ENCODE peak calls at places on chromosomes 1 and 21, in nine cellular contexts. W is GM06990, I is mucosa of descending colon, L is cardiac fibroblast, J is tibial artery, H is AG04450, B is retinal pigment epithelial cell, O is tibial nerve, V is GM10248. R is an unnamed sample.

GRCh38 chr1:202234331-202235002 is 40.9 kb downstream of the LGR6 start:
- DNase-seq in H (no peak), I (no peak), V (no peak), O (no peak), J (no peak), B (peak), L (peak), W (no peak), R (no peak)

GRCh38 chr1:119291611-119292206 is 76.9 kb upstream of the HAO2 start:
- DNase-seq in V (no peak), I (no peak), W (no peak), B (no peak), O (no peak), H (no peak), J (no peak), L (no peak), R (no peak)

GRCh38 chr1:204484948-204485347 is 9.7 kb downstream of the PIK3C2B start:
- DNase-seq in W (no peak), J (no peak), V (no peak), H (no peak), I (no peak), O (no peak), B (no peak), L (no peak), R (no peak)

GRCh38 chr21:17270234-17270633 is 242.6 kb upstream of the CXADR start:
- DNase-seq in L (peak), V (no peak), O (peak), W (no peak), I (peak), J (peak), H (peak), B (peak), R (no peak)

GRCh38 chr1:30191154-30191702 is 532.2 kb downstream of the MATN1 start:
- DNase-seq in V (no peak), I (peak), O (peak), B (no peak), W (no peak), L (peak), J (no peak), H (no peak), R (no peak)

GRCh38 chr1:152774875-152775274 is at the start of gene LCE1F:
- DNase-seq in W (no peak), J (no peak), V (no peak), L (no peak), H (no peak), B (no peak), O (no peak), I (no peak), R (no peak)

GRCh38 chr1:162691999-162692575 is 59.8 kb downstream of the DDR2 start:
- DNase-seq in B (no peak), W (no peak), O (no peak), L (no peak), I (no peak), H (no peak), J (no peak), V (no peak), R (no peak)

GRCh38 chr1:43065191-43065590 is 106.5 kb upstream of the SLC2A1 start:
- DNase-seq in H (no peak), L (no peak), I (no peak), J (no peak), W (no peak), B (no peak), O (no peak), V (no peak), R (no peak)

GRCh38 chr1:55828031-55828430 is 612.9 kb upstream of the USP24 start:
- DNase-seq in L (no peak), H (no peak), B (no peak), O (no peak), W (no peak), J (no peak), V (no peak), I (no peak), R (no peak)

GRCh38 chr1:167711797-167712196 is 10.0 kb upstream of the MPZL1 start:
- DNase-seq in W (no peak), I (peak), L (no peak), H (no peak), V (no peak), J (peak), O (peak), B (no peak), R (no peak)

GRCh38 chr1:205348559-205349477 is 7.9 kb downstream of the KLHDC8A start:
- DNase-seq in I (no peak), W (no peak), H (no peak), J (no peak), L (no peak), O (no peak), B (peak), V (no peak), R (no peak)

GRCh38 chr1:153390938-153391710 is at the start of gene S100A8:
- DNase-seq in I (peak), W (no peak), L (no peak), B (no peak), O (peak), H (no peak), J (peak), V (no peak), R (peak)

GRCh38 chr1:51301152-51301843 is 29.1 kb downstream of the TTC39A start:
- DNase-seq in B (no peak), J (no peak), H (no peak), I (no peak), O (no peak), W (no peak), L (no peak), V (peak), R (no peak)

GRCh38 chr1:51303315-51303714 is 27.0 kb downstream of the TTC39A start:
- DNase-seq in L (no peak), W (no peak), H (no peak), B (no peak), V (peak), J (no peak), I (no peak), O (no peak), R (no peak)

GRCh38 chr1:51302746-51303145 is 27.6 kb downstream of the TTC39A start:
- DNase-seq in I (no peak), J (no peak), H (no peak), L (no peak), V (peak), O (no peak), B (no peak), W (no peak), R (no peak)

GRCh38 chr1:51302270-51302669 is 28.1 kb downstream of the TTC39A start:
- DNase-seq in W (no peak), J (no peak), H (no peak), O (no peak), B (no peak), L (no peak), V (no peak), I (no peak), R (no peak)

GRCh38 chr1:51301844-51302162 is 28.6 kb downstream of the TTC39A start:
- DNase-seq in B (no peak), W (no peak), J (no peak), I (no peak), V (peak), L (no peak), H (no peak), O (no peak), R (no peak)
- TF ChIP-seq CTCF in B (no peak), W (no peak), J (no peak), I (no peak), V (no peak), L (no peak), H (no peak), O (no peak), R (no peak)

GRCh38 chr1:156599811-156600210 is 1.5 kb downstream of the GPATCH4 start:
- DNase-seq in B (no peak), V (no peak), H (no peak), W (no peak), L (peak), I (no peak), O (no peak), J (no peak), R (no peak)
- TF ChIP-seq CTCF in B (peak), V (no peak), H (no peak), W (peak), L (peak), I (no peak), O (no peak), J (no peak), R (peak)

GRCh38 chr1:35452086-35452485 is 105.1 kb downstream of the KIAA0319L start:
- DNase-seq in O (peak), W (no peak), L (peak), H (peak), V (no peak), B (peak), J (peak), I (no peak), R (peak)
- TF ChIP-seq CTCF in O (no peak), W (no peak), L (peak), H (peak), V (no peak), B (peak), J (no peak), I (no peak), R (no peak)

GRCh38 chr1:53616927-53617326 is 122.0 kb downstream of the GLIS1 start:
- DNase-seq in L (peak), B (no peak), O (no peak), H (no peak), I (no peak), V (no peak), W (no peak), J (no peak), R (no peak)
- TF ChIP-seq CTCF in L (peak), B (no peak), O (no peak), H (peak), I (no peak), V (no peak), W (no peak), J (no peak), R (no peak)

DNA sequence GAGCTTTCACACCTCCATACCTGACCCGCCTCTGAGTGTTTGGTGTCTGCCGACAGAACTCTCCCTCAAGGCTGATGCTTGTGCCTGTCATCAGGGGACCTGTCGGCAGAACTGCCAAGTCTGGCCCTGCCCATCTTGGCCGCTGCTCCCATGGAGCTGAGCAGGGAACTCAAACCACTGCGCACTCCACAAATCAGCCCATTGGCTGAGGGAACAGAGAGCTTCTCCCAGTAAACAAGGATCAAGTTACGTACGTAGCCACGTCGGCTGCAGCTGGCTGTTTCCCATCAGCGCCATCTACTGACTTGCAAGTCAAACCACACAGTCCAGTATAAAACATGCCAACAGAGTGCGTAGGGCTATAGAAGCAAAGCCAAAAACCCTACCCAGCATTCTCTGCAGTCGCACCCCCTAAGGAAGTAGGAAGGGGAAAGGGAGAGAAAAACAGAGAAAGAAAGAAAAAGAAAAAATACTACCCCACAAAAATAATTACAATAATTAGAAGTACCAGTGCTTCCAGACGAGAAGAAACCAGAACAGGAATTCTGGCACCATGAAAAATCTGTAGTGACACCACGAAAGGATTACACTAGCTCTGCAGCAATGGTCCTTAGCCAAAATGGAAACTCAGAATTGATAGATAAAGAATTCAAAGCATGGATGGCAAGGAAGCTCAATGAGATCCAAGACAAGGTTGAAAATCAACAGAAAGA is 13.1 kb downstream of the KRTAP13-1 start:
- DNase-seq in W (no peak), O (no peak), V (no peak), L (peak), J (no peak), B (no peak), H (no peak), I (peak), R (no peak)
- TF ChIP-seq CTCF in W (peak), O (no peak), V (no peak), L (peak), J (peak), B (peak), H (no peak), I (peak), R (no peak)

DNA sequence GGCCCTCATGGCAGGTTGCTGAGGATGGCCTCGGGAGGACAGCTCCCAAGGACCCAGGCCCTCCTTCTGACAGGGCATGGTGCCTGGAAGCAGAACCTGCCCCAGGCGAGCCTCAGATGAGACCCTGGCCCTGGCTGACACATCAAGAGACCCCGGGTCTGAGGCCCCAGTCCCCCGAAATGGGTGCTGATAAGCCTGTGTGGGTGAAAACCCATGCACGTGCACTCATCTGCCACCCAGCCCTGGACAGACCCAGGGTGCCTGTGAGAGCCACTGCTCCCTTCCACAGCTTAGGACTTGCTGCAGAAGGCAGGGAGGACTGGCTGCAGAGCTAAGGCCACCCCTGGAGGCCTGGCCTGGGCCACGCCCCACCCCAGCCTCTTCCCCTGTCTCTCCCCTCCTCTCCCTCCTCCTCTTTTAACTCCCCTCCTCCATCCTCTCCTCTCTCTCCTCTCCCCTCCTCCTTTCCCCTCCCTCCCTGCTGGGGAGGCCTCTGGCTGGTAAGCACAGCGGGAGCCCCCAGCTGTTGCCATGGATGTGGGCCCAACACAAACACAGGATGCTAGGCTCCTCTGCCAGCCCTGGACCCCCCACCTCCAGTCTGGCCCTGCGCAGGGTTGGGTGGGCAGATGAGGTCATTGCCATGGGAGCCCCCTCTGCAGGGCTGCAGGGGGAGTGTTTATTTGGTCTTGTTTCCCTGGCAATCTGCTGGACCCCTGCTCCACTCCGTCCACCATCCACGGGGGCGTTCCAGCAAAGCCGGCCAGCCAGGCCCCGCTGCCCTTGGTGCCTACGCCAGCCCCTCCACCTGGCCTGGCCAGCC is 33.6 kb downstream of the WNT9A start:
- DNase-seq in J (no peak), W (no peak), H (no peak), B (no peak), O (no peak), L (no peak), I (no peak), V (no peak), R (no peak)
- TF ChIP-seq CTCF in J (no peak), W (no peak), H (no peak), B (no peak), O (no peak), L (no peak), I (no peak), V (no peak), R (no peak)

GRCh38 chr1:112674986-112675727 is 698 bp downstream of the MOV10 start:
- DNase-seq in L (peak), I (peak), W (no peak), V (peak), J (peak), H (no peak), O (no peak), B (no peak), R (no peak)
- TF ChIP-seq CTCF in L (no peak), I (no peak), W (no peak), V (peak), J (peak), H (peak), O (no peak), B (no peak), R (no peak)

DNA sequence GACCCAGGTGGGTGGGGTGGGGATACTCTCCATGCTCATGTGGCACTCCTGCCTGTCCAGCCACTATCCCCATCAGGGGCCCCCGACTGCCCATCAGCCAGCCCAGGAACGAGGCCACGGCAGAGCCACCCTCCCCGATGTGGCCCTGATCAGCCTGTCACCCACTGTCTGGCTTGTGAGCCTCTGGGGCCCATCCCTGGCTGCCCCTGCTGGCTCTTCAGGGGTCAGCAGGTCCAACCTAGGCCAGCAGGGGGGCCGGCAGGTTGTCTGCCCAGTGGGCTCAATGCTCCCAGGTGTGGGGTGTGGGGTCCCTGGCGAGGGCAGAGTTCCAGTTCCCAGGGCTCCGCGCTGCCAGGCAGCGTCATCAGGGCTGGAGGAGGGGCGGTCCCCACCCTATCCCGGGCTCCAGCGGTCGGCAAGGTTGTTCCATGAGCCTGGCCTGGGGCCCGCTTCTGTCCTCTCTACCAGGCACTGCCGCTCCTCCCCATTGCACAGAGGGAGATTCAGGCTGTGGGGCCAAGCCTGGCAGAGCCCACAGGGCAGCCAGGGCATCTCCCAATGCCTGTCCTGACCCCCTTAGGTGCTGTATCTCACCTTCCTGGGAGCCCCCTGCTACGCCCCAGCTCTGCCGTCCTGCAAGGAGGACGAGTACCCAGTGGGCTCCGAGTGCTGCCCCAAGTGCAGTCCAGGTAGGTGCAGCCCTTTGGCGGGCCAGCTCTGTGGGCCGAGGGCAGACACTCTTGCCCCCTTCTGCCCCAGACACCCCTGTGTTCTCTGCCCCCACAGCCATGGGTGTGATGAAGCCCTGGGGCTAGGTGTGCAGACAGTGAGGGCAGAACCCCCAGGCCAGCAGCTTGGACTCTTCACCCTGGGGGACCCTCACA is 1.2 kb downstream of the TNFRSF14 start:
- DNase-seq in W (no peak), H (no peak), V (no peak), J (no peak), I (peak), B (no peak), L (no peak), O (no peak), R (peak)
- TF ChIP-seq CTCF in W (peak), H (no peak), V (peak), J (no peak), I (no peak), B (peak), L (no peak), O (no peak), R (no peak)

DNA sequence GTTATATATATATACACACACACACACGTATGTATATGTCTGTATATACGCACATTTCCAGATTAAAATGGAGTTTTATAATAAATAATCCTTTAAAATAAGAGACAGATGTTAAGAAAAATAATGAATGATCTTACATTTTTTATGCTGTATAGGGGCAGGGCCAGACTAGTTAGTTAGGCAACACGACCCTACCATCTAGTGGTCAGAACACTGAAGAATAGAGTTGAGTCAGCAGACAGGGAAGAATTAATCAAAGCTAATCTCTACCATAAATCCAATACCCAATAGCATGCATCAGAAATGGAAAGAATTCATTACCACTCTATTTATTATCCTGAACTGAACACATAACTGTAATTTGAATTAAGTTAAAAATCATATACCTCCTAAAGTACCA is 156.7 kb downstream of the BRINP3 start:
- DNase-seq in J (no peak), I (no peak), W (no peak), B (peak), O (no peak), L (peak), H (peak), V (no peak), R (no peak)
- TF ChIP-seq CTCF in J (no peak), I (no peak), W (no peak), B (peak), O (no peak), L (no peak), H (peak), V (no peak), R (no peak)

GRCh38 chr1:145960468-145961108 is 2.8 kb upstream of the LIX1L start:
- DNase-seq in H (no peak), B (no peak), J (peak), W (peak), O (no peak), L (peak), V (peak), I (peak), R (peak)
- TF ChIP-seq CTCF in H (peak), B (peak), J (peak), W (no peak), O (peak), L (peak), V (no peak), I (no peak), R (peak)